ENCODE peak calls at places on chromosome 17, in six cellular contexts. One of them, this sample, is unnamed.

GRCh38 chr17:12977008-12977751 is 40.6 kb downstream of the ELAC2 start:
- DNase-seq in Caco-2: no peak
- DNase-seq in osteocyte: no peak
- DNase-seq in left ventricle myocardium inferior: no peak
- DNase-seq in OCI-LY7: no peak
- DNase-seq in nephron progenitor cell: no peak
- DNase-seq in this sample: no peak

GRCh38 chr17:39739020-39739884 is 1.5 kb downstream of the GRB7 start:
- DNase-seq in osteocyte: no peak
- DNase-seq in OCI-LY7: peak; percentile 45
- DNase-seq in nephron progenitor cell: peak; percentile 56
- DNase-seq in left ventricle myocardium inferior: no peak
- DNase-seq in Caco-2: peak; percentile 95
- DNase-seq in this sample: no peak

GRCh38 chr17:75031972-75032895 is 14.5 kb downstream of the ATP5PD start:
- DNase-seq in OCI-LY7: no peak
- DNase-seq in osteocyte: no peak
- DNase-seq in nephron progenitor cell: peak; percentile 27
- DNase-seq in left ventricle myocardium inferior: peak; percentile 63
- DNase-seq in Caco-2: peak; percentile 68
- DNase-seq in this sample: no peak

GRCh38 chr17:35943537-35943936 is at the start of gene LYZL6:
- DNase-seq in nephron progenitor cell: no peak
- DNase-seq in left ventricle myocardium inferior: no peak
- DNase-seq in osteocyte: no peak
- DNase-seq in Caco-2: no peak
- DNase-seq in OCI-LY7: no peak
- DNase-seq in this sample: no peak

GRCh38 chr17:8204761-8205555 is 5.4 kb downstream of the AURKB start:
- DNase-seq in osteocyte: no peak
- DNase-seq in left ventricle myocardium inferior: no peak
- DNase-seq in nephron progenitor cell: no peak
- DNase-seq in OCI-LY7: no peak
- DNase-seq in Caco-2: no peak
- DNase-seq in this sample: no peak

GRCh38 chr17:81066771-81067315 is 31.9 kb downstream of the BAIAP2 start:
- DNase-seq in osteocyte: no peak
- DNase-seq in OCI-LY7: no peak
- DNase-seq in Caco-2: no peak
- DNase-seq in nephron progenitor cell: no peak
- DNase-seq in left ventricle myocardium inferior: no peak
- DNase-seq in this sample: no peak

GRCh38 chr17:16906670-16907069 is 65.2 kb downstream of the TNFRSF13B start:
- DNase-seq in left ventricle myocardium inferior: no peak
- DNase-seq in osteocyte: no peak
- DNase-seq in nephron progenitor cell: no peak
- DNase-seq in Caco-2: no peak
- DNase-seq in OCI-LY7: no peak
- DNase-seq in this sample: no peak

GRCh38 chr17:2084766-2085647 is 30.1 kb downstream of the HIC1 start:
- DNase-seq in osteocyte: no peak
- DNase-seq in nephron progenitor cell: no peak
- DNase-seq in left ventricle myocardium inferior: no peak
- DNase-seq in Caco-2: no peak
- DNase-seq in OCI-LY7: no peak
- DNase-seq in this sample: peak; percentile 89

GRCh38 chr17:21189361-21189760 is 24.6 kb downstream of the TMEM11 start:
- DNase-seq in osteocyte: no peak
- DNase-seq in left ventricle myocardium inferior: no peak
- DNase-seq in OCI-LY7: no peak
- DNase-seq in nephron progenitor cell: no peak
- DNase-seq in Caco-2: no peak
- DNase-seq in this sample: no peak

GRCh38 chr17:70017941-70018340 is 57.1 kb upstream of the KCNJ16 start:
- DNase-seq in left ventricle myocardium inferior: no peak
- DNase-seq in osteocyte: no peak
- DNase-seq in nephron progenitor cell: no peak
- DNase-seq in Caco-2: no peak
- DNase-seq in OCI-LY7: no peak
- DNase-seq in this sample: no peak

GRCh38 chr17:76189247-76189646 is 48.2 kb upstream of the FOXJ1 start:
- DNase-seq in osteocyte: no peak
- DNase-seq in nephron progenitor cell: no peak
- DNase-seq in OCI-LY7: no peak
- DNase-seq in Caco-2: no peak
- DNase-seq in left ventricle myocardium inferior: no peak
- DNase-seq in this sample: no peak

GRCh38 chr17:39677581-39678339 is 9.5 kb downstream of the PNMT start:
- DNase-seq in nephron progenitor cell: no peak
- DNase-seq in left ventricle myocardium inferior: peak; percentile 66
- DNase-seq in OCI-LY7: no peak
- DNase-seq in Caco-2: no peak
- DNase-seq in osteocyte: no peak
- DNase-seq in this sample: no peak

GRCh38 chr17:82406131-82406671 is 11.9 kb upstream of the HEXD start:
- DNase-seq in OCI-LY7: no peak
- DNase-seq in nephron progenitor cell: no peak
- DNase-seq in osteocyte: no peak
- DNase-seq in left ventricle myocardium inferior: no peak
- DNase-seq in Caco-2: no peak
- DNase-seq in this sample: no peak

GRCh38 chr17:58630883-58631522 is 60.8 kb downstream of the TEX14 start:
- DNase-seq in nephron progenitor cell: peak; percentile 44
- DNase-seq in OCI-LY7: no peak
- DNase-seq in Caco-2: peak; percentile 73
- DNase-seq in left ventricle myocardium inferior: no peak
- DNase-seq in osteocyte: no peak
- DNase-seq in this sample: no peak

DNA sequence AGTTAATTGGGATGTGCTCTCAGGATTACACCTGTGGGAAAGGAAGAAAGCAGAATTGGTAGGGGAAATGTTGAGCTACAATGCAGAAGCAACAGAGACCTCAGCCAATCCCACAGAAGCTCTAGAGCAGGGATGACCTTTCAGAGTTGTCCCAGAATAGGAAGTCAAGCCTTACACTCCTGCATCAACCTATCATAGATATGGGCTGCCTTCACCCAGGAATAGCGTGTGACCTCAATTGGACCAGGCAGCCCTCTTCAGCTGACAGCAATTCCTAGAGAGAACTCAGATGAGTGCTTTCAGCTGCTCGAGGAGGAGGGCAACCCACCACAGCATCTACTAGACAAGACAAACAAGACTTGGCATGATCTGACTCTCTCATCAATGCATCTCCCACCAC is 189.7 kb downstream of the TMEM132E start:
- DNase-seq in Caco-2: no peak
- DNase-seq in osteocyte: no peak
- DNase-seq in left ventricle myocardium inferior: no peak
- DNase-seq in nephron progenitor cell: no peak
- DNase-seq in OCI-LY7: no peak
- DNase-seq in this sample: no peak
- TF ChIP-seq CTCF in Caco-2: no peak
- TF ChIP-seq CTCF in osteocyte: no peak
- TF ChIP-seq CTCF in left ventricle myocardium inferior: no peak
- TF ChIP-seq CTCF in nephron progenitor cell: no peak
- TF ChIP-seq CTCF in OCI-LY7: no peak
- TF ChIP-seq CTCF in this sample: no peak

DNA sequence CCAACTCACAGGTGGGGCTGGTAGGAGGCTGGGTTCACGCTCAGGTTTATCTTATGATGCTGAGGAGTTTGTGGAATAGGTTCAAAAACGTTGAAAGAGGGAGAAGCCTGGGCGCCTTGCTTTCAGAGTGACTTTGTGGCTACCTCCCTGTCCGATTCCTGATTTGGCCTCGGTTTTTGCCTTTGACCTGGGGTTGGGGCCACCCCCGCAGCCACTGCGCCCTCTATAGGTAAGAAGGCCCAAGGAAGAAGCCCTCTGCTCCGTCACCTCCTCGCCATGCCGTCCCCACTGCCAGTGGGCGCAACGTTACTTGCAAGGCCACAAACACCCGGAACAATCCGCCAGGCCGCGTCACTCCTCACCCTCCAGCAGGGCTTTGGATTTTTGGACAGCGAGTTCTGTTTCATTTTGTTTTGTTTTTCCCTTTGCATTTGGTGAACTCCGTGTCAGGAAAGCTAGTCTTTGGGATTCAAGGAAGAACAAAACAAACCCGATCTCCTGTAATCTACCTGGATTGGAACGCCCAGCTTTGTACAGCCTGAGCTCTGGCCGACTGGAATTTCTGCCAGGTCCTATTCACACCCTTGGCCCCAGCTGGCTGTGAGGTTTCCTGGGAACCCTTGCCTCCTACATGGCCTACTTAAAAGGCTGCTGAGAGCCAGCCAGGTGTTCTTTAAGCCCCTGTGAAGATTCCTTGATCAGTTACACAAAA is 60.7 kb downstream of the TBC1D16 start:
- DNase-seq in OCI-LY7: no peak
- DNase-seq in Caco-2: no peak
- DNase-seq in left ventricle myocardium inferior: no peak
- DNase-seq in nephron progenitor cell: no peak
- DNase-seq in osteocyte: no peak
- DNase-seq in this sample: no peak
- TF ChIP-seq CTCF in OCI-LY7: peak; percentile 78
- TF ChIP-seq CTCF in Caco-2: peak; percentile 27
- TF ChIP-seq CTCF in left ventricle myocardium inferior: peak; percentile 10
- TF ChIP-seq CTCF in nephron progenitor cell: peak; percentile 23
- TF ChIP-seq CTCF in osteocyte: peak; percentile 14
- TF ChIP-seq CTCF in this sample: peak; percentile 12

GRCh38 chr17:20009052-20009301 is 182 bp upstream of the SPECC1 start:
- DNase-seq in OCI-LY7: no peak
- DNase-seq in left ventricle myocardium inferior: no peak
- DNase-seq in nephron progenitor cell: no peak
- DNase-seq in Caco-2: no peak
- DNase-seq in osteocyte: no peak
- DNase-seq in this sample: no peak

GRCh38 chr17:20010099-20010863 is 1.1 kb downstream of the SPECC1 start:
- DNase-seq in osteocyte: peak; percentile 71
- DNase-seq in left ventricle myocardium inferior: peak; percentile 28
- DNase-seq in OCI-LY7: no peak
- DNase-seq in Caco-2: no peak
- DNase-seq in nephron progenitor cell: no peak
- DNase-seq in this sample: peak; percentile 43

GRCh38 chr17:20008242-20009051 is 712 bp upstream of the SPECC1 start:
- DNase-seq in Caco-2: no peak
- DNase-seq in left ventricle myocardium inferior: peak; percentile 20
- DNase-seq in nephron progenitor cell: peak; percentile 56
- DNase-seq in OCI-LY7: no peak
- DNase-seq in osteocyte: peak; percentile 70
- DNase-seq in this sample: no peak

GRCh38 chr17:20010886-20011402 is 1.8 kb downstream of the SPECC1 start:
- DNase-seq in OCI-LY7: no peak
- DNase-seq in Caco-2: no peak
- DNase-seq in nephron progenitor cell: no peak
- DNase-seq in left ventricle myocardium inferior: no peak
- DNase-seq in osteocyte: no peak
- DNase-seq in this sample: no peak

DNA sequence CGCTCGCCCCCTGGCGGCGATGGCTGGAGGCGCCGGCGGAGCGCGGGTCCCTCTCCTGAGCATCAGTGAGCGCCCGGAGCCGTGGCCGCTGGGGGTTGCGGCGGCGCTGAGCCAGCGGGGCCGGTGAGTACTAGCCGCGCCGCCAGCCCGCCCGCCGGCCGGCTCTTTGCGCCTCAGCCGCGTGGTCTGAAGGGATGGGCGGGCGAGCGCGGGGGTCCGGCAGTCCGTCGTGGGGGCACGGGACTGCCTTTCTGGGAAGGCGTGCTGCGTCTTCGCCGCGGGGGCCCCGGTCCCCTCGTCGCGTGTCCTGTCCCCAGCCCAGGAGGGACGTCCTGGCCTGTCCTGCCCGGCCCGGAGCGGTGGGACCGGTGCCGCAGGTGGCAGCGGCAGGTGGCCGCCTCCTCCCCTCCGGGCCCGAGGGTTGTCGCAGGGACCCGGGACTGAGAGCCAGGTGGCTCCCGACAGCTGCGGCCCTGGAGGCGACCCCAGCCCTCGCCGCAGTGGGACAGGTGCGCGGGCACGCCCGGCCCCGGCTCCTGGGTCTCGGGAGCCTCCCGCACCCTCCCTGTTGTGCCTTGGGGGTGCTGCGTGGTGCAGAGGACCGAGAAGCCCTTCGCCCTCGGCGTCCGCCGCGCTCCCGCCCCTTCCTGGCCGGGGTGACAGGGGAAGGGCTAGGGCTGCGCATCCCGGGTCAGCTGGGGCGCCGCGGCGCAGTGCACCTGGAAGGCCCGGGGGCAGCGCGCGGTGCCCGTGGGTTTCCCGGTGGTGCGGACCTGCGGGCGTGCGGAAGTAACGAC is at the start of gene SPECC1:
- DNase-seq in OCI-LY7: peak; percentile 75
- DNase-seq in osteocyte: peak; percentile 95
- DNase-seq in Caco-2: peak; percentile 81
- DNase-seq in nephron progenitor cell: peak; percentile 93
- DNase-seq in left ventricle myocardium inferior: peak; percentile 84
- DNase-seq in this sample: no peak
- TF ChIP-seq CTCF in OCI-LY7: peak; percentile 87
- TF ChIP-seq CTCF in osteocyte: peak; percentile 97
- TF ChIP-seq CTCF in Caco-2: no peak
- TF ChIP-seq CTCF in nephron progenitor cell: peak; percentile 92
- TF ChIP-seq CTCF in left ventricle myocardium inferior: peak; percentile 99
- TF ChIP-seq CTCF in this sample: peak; percentile 61

GRCh38 chr17:45990836-45991235 is 8.2 kb upstream of the STH start:
- DNase-seq in left ventricle myocardium inferior: no peak
- DNase-seq in OCI-LY7: no peak
- DNase-seq in nephron progenitor cell: no peak
- DNase-seq in Caco-2: no peak
- DNase-seq in osteocyte: no peak
- DNase-seq in this sample: no peak
- TF ChIP-seq CTCF in left ventricle myocardium inferior: no peak
- TF ChIP-seq CTCF in OCI-LY7: peak; percentile 36
- TF ChIP-seq CTCF in nephron progenitor cell: no peak
- TF ChIP-seq CTCF in Caco-2: peak; percentile 2
- TF ChIP-seq CTCF in osteocyte: no peak
- TF ChIP-seq CTCF in this sample: no peak

DNA sequence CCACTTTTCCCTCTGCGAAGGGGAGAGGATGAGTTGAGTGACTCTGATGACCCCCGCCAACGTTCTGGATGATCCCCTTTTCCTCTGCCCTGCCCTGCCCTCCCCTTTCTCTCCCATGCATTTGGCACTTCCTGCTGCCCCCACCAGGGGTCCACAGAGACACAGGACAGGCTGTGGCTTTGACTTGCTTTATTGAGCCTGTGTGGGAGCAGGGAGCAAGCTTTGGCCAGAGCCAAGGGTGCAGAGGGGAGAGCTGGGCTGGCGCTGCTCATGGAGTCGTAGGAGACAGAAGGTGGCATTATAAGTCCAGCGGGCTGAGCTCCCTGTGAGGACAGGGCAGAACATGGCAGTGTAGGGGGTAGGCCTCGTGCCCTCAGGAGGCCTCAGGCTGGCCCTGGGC is 1.6 kb downstream of the PPY start:
- DNase-seq in left ventricle myocardium inferior: no peak
- DNase-seq in osteocyte: no peak
- DNase-seq in OCI-LY7: peak; percentile 44
- DNase-seq in Caco-2: peak; percentile 78
- DNase-seq in nephron progenitor cell: peak; percentile 80
- DNase-seq in this sample: no peak
- TF ChIP-seq CTCF in left ventricle myocardium inferior: peak; percentile 52
- TF ChIP-seq CTCF in osteocyte: peak; percentile 61
- TF ChIP-seq CTCF in OCI-LY7: peak; percentile 66
- TF ChIP-seq CTCF in Caco-2: peak; percentile 88
- TF ChIP-seq CTCF in nephron progenitor cell: peak; percentile 79
- TF ChIP-seq CTCF in this sample: peak; percentile 74

GRCh38 chr17:54536306-54536705 is 364.3 kb upstream of the TOM1L1 start:
- DNase-seq in left ventricle myocardium inferior: no peak
- DNase-seq in Caco-2: no peak
- DNase-seq in OCI-LY7: no peak
- DNase-seq in osteocyte: no peak
- DNase-seq in nephron progenitor cell: no peak
- DNase-seq in this sample: no peak

GRCh38 chr17:54537656-54538055 is 363.0 kb upstream of the TOM1L1 start:
- DNase-seq in nephron progenitor cell: no peak
- DNase-seq in Caco-2: peak; percentile 76
- DNase-seq in left ventricle myocardium inferior: no peak
- DNase-seq in osteocyte: no peak
- DNase-seq in OCI-LY7: no peak
- DNase-seq in this sample: no peak
- TF ChIP-seq CTCF in nephron progenitor cell: no peak
- TF ChIP-seq CTCF in Caco-2: no peak
- TF ChIP-seq CTCF in left ventricle myocardium inferior: no peak
- TF ChIP-seq CTCF in osteocyte: no peak
- TF ChIP-seq CTCF in OCI-LY7: no peak
- TF ChIP-seq CTCF in this sample: no peak